ENCODE peak calls at places on chromosome 10, in eight cellular contexts. D is SK-N-SH, A is fibroblast of lung, Z is suprapubic skin, K is A549, H is left ventricle myocardium inferior, C is A673, J is upper lobe of left lung. N is an unnamed sample. For H3K9me3 and H3K4me1, the result is how much of the 10 kb centered on the place peaks cover.

GRCh38 chr10:130036296-130037065 is 72.4 kb upstream of the EBF3 start:
- DNase-seq in D (no peak), A (no peak), Z (no peak), K (no peak), H (no peak), C (no peak), J (no peak), N (no peak)

GRCh38 chr10:43258032-43258921 is 8.6 kb downstream of the RASGEF1A start:
- DNase-seq in D (peak), A (no peak), Z (peak), K (no peak), H (no peak), C (no peak), J (peak), N (no peak)

GRCh38 chr10:117168135-117168674 is 29.1 kb upstream of the KCNK18 start:
- DNase-seq in D (peak), A (peak), Z (peak), K (peak), H (peak), C (peak), J (peak), N (no peak)

GRCh38 chr10:12823361-12823760 is 178.2 kb downstream of the CCDC3 start:
- DNase-seq in D (no peak), A (no peak), Z (no peak), K (no peak), H (no peak), C (no peak), J (no peak), N (no peak)

GRCh38 chr10:79375321-79376077 is 28.2 kb downstream of the PPIF start:
- DNase-seq in D (no peak), A (peak), Z (peak), K (no peak), H (no peak), C (no peak), J (no peak), N (no peak)

GRCh38 chr10:121772406-121772805 is 155.4 kb downstream of the ATE1 start:
- DNase-seq in D (no peak), A (peak), Z (no peak), K (no peak), H (no peak), C (no peak), J (no peak), N (no peak)

GRCh38 chr10:110840225-110840922 is 31.4 kb upstream of the PDCD4 start:
- DNase-seq in D (no peak), A (no peak), Z (no peak), K (no peak), H (no peak), C (no peak), J (no peak), N (no peak)

GRCh38 chr10:24451325-24451820 is 242.4 kb downstream of the KIAA1217 start:
- DNase-seq in D (no peak), A (no peak), Z (no peak), K (no peak), H (no peak), C (no peak), J (no peak), N (no peak)

DNA sequence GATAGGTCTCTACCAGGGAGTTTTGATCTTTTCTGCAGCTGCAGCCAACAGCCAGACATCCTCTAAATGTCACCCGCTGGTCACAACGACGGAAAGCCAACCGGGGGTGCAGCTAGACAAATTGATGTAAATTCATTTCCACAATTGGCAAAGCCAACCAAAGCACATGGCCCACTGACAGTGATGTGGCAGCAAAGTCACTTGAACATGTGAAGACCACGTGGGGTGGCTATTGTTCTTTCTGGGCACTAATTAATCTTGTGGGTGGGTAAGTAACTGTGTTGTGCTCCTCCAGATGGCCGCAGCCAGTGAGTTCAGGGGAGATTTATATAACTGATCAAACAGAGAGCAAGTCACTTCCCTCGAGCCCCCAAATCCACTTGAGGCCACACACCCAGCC is 354.1 kb downstream of the ANKRD30A start:
- DNase-seq in D (no peak), A (no peak), Z (no peak), K (no peak), H (no peak), C (no peak), J (no peak), N (no peak)
- H3K9me3 ChIP-seq in D (under half), A (under half), Z (under half), K (under half), H (under half), C (under half), J (under half), N (under half)

GRCh38 chr10:451021-451471 is 238.4 kb downstream of the DIP2C start:
- DNase-seq in D (no peak), A (peak), Z (no peak), K (no peak), H (no peak), C (no peak), J (no peak), N (no peak)

GRCh38 chr10:454860-455259 is 234.6 kb downstream of the DIP2C start:
- DNase-seq in D (no peak), A (peak), Z (no peak), K (peak), H (peak), C (peak), J (no peak), N (no peak)

GRCh38 chr10:450463-450862 is 239.0 kb downstream of the DIP2C start:
- DNase-seq in D (no peak), A (no peak), Z (no peak), K (no peak), H (no peak), C (no peak), J (no peak), N (no peak)

GRCh38 chr10:452512-453504 is 236.7 kb downstream of the DIP2C start:
- DNase-seq in D (peak), A (peak), Z (no peak), K (no peak), H (no peak), C (no peak), J (no peak), N (no peak)

DNA sequence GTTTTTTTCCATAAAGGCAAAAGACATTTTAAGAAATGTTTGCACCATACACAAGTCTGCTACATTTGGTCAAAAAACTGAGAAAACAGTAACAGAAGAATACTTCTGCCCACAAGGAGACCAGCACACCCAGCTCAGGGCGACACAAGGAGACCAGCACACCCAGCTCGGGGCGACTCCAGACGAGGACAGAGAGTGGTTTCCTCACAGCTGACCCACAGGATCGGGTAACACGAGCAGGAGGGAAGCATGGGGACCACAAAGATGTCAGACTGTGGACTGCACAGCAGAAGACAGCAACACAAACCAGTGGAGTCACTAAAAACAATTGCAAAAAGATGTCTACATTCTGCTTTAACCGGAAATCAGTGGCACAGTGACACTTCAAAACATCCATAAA is 237.6 kb downstream of the DIP2C start:
- DNase-seq in D (no peak), A (no peak), Z (no peak), K (no peak), H (no peak), C (no peak), J (no peak), N (no peak)
- H3K4me1 ChIP-seq in D (under half), A (under half), Z (under half), K (under half), H (under half), C (under half), J (under half), N (under half)

GRCh38 chr10:314381-314780 is 179.1 kb downstream of the ZMYND11 start:
- DNase-seq in D (no peak), A (no peak), Z (no peak), K (no peak), H (no peak), C (no peak), J (no peak), N (no peak)

GRCh38 chr10:314871-315270 is 179.6 kb downstream of the ZMYND11 start:
- DNase-seq in D (no peak), A (peak), Z (no peak), K (no peak), H (no peak), C (peak), J (no peak), N (no peak)

GRCh38 chr10:316390-316789 is 181.1 kb downstream of the ZMYND11 start:
- DNase-seq in D (no peak), A (no peak), Z (no peak), K (no peak), H (no peak), C (no peak), J (no peak), N (no peak)

GRCh38 chr10:317926-318325 is 182.7 kb downstream of the ZMYND11 start:
- DNase-seq in D (no peak), A (no peak), Z (no peak), K (no peak), H (no peak), C (no peak), J (no peak), N (no peak)

GRCh38 chr10:317219-317868 is 182.1 kb downstream of the ZMYND11 start:
- DNase-seq in D (no peak), A (peak), Z (no peak), K (no peak), H (peak), C (peak), J (no peak), N (no peak)
- H3K4me3 ChIP-seq in D (no peak), A (no peak), Z (no peak), K (no peak), H (no peak), C (no peak), J (no peak), N (no peak)

GRCh38 chr10:37865957-37866671 is 8.7 kb upstream of the ZNF248 start:
- DNase-seq in D (no peak), A (no peak), Z (no peak), K (no peak), H (no peak), C (no peak), J (peak), N (no peak)
- H3K9me3 ChIP-seq in D (under half), A (under half), Z (under half), K (under half), H (under half), C (under half), J (under half), N (under half)

DNA sequence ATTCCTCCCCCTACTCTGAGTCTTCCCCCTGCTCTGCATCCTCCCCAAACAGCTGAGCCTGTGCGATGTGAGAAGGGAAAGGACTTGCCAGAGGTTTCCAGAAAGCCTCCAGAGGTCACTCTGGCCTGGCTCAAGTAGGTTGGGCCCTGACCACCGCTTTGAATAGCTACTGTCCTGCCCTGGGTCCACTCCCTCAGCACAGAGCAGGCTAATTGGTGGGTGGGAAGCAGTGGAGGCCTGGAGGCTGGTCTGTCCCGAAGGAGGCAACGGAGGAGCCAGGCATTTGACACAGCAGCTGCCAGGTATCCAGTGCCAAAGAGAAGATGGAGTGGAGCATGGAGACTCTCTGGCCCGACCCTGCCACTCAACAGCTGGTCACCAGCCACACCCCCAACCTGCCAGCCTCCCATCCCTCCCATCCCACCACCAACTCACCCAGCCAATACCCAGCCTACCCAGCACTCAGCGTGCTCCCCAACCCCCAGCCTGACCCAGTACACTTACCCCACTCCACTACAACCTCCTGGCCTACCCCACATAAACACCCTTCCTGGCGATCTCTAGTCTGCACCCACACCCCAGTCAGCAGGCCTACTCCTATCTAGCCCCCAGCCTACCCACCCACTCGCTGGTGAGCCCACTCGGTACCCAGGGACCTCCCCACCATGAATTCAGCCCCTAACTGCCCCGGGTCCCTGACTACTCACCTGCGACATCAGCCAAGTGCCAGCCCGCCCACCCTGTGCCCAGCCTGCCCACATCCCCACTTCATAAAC is 64.7 kb upstream of the COL13A1 start:
- DNase-seq in D (no peak), A (no peak), Z (no peak), K (no peak), H (no peak), C (no peak), J (no peak), N (no peak)
- H3K4me1 ChIP-seq in D (under half), A (under half), Z (under half), K (under half), H (under half), C (under half), J (under half), N (under half)

N was measured in RWPE2.